ENCODE peak calls at places on chromosomes 3 and 15, in five cellular contexts. C, W, M, I and F are unnamed samples.

GRCh38 chr15:67521770-67522568 is 1.0 kb downstream of the C15orf61 start:
- DNase-seq in I (no peak), W (no peak), M (peak; percentile 40), C (no peak), F (no peak)

GRCh38 chr3:72738752-72739520 is 109.3 kb downstream of the SHQ1 start:
- DNase-seq in W (peak; percentile 6), M (peak; percentile 26), C (peak; percentile 85), I (peak; percentile 16), F (no peak)

GRCh38 chr3:16484216-16484615 is 29.3 kb downstream of the RFTN1 start:
- DNase-seq in I (no peak), W (peak; percentile 89), C (no peak), M (no peak), F (no peak)

GRCh38 chr3:67650084-67650483 is 4.3 kb downstream of the SUCLG2 start:
- DNase-seq in W (no peak), C (no peak), I (no peak), M (no peak), F (no peak)

GRCh38 chr15:80811781-80812180 is 32.6 kb downstream of the CEMIP start:
- DNase-seq in C (no peak), M (no peak), I (no peak), W (no peak), F (no peak)

GRCh38 chr3:172159962-172160538 is 120.7 kb downstream of the FNDC3B start:
- DNase-seq in I (peak; percentile 55), W (no peak), M (peak; percentile 78), C (no peak), F (no peak)

GRCh38 chr3:18797378-18797777 is 350.9 kb upstream of the KCNH8 start:
- DNase-seq in I (no peak), W (no peak), M (no peak), C (no peak), F (no peak)

GRCh38 chr3:13256845-13257244 is 163.3 kb downstream of the NUP210 start:
- DNase-seq in W (no peak), M (no peak), C (no peak), I (no peak), F (no peak)

GRCh38 chr3:58205981-58206380 is 4.8 kb downstream of the DNASE1L3 start:
- DNase-seq in W (no peak), C (no peak), M (no peak), I (no peak), F (no peak)

GRCh38 chr3:177345049-177345972 is 148.0 kb upstream of the TBL1XR1 start:
- DNase-seq in W (peak; percentile 90), I (peak; percentile 86), M (peak; percentile 93), C (peak; percentile 76), F (no peak)

GRCh38 chr3:48199117-48199516 is 10.9 kb upstream of the CDC25A start:
- DNase-seq in W (no peak), I (no peak), M (no peak), C (no peak), F (no peak)

GRCh38 chr3:153166206-153166605 is 4.2 kb downstream of the RAP2B start:
- DNase-seq in W (no peak), C (no peak), M (peak; percentile 62), I (no peak), F (no peak)

GRCh38 chr3:197613187-197613586 is 57.4 kb upstream of the BDH1 start:
- DNase-seq in W (no peak), I (no peak), M (no peak), C (no peak), F (no peak)

GRCh38 chr3:129034650-129035049 is 25.9 kb upstream of the GP9 start:
- DNase-seq in C (peak; percentile 30), I (no peak), M (no peak), W (no peak), F (no peak)

GRCh38 chr15:98333206-98333605 is 315.1 kb upstream of the IGF1R start:
- DNase-seq in M (no peak), W (no peak), I (no peak), C (no peak), F (no peak)

DNA sequence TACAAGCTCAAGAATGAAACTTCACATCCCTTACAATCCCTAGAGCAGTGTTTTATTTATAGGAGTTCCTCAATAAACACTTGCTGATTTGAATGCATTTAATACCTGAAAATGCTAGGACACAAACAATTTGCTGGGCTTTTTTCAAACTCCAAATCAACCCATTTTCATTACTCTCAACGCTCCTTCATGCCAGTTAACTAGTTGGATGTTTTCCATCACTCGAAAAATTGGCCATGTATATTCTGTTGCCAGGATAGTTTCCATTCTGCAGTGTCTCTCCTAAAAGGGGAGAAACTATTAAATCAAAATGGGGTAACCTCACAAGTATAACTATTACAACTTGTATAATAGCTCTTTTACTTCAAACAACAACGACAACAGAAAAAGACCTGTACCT is 1.2 kb downstream of the GBE1 start:
- DNase-seq in M (peak; percentile 25), I (no peak), C (no peak), W (no peak), F (no peak)
- H3K4me3 ChIP-seq in M (peak overlapping the region; percentile 75), I (peak overlapping the region; percentile 64), C (peak overlapping the region; percentile 64), W (peak overlapping the region; percentile 70), F (no peak overlapping the region)

GRCh38 chr3:65786891-65787290 is 251.8 kb downstream of the MAGI1 start:
- DNase-seq in M (no peak), C (no peak), W (no peak), I (no peak), F (no peak)

GRCh38 chr3:65785065-65785645 is 253.6 kb downstream of the MAGI1 start:
- DNase-seq in W (peak; percentile 45), M (peak; percentile 66), C (no peak), I (no peak), F (peak; percentile 20)

GRCh38 chr3:65783117-65783516 is 255.6 kb downstream of the MAGI1 start:
- DNase-seq in M (no peak), I (no peak), C (no peak), W (no peak), F (no peak)

GRCh38 chr3:65787827-65788226 is 250.9 kb downstream of the MAGI1 start:
- DNase-seq in W (no peak), M (no peak), I (no peak), C (no peak), F (no peak)

GRCh38 chr3:65787340-65787739 is 251.4 kb downstream of the MAGI1 start:
- DNase-seq in M (no peak), I (no peak), C (no peak), W (no peak), F (no peak)
- H3K4me3 ChIP-seq in M (no peak overlapping the region), I (no peak overlapping the region), C (no peak overlapping the region), W (no peak overlapping the region), F (no peak overlapping the region)

DNA sequence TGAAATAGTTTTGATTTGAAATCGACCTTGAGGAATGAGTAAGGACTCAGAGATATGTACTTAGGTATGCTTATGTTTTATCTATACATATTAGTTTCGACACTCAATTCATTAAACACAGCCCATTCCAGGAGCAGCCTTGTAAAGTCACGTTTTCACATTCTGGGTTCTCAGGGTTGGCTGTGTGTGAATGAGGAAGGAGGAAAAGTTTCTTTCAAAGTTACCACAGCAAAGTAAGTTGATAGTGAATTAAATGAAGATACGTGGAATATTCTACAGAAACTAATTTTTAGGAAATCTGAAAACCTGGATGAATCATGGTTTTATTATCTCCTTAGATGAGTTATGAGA is 133.5 kb downstream of the C3orf38 start:
- DNase-seq in W (no peak), C (no peak), M (no peak), I (no peak), F (no peak)
- H3K4me3 ChIP-seq in W (no peak overlapping the region), C (no peak overlapping the region), M (no peak overlapping the region), I (no peak overlapping the region), F (no peak overlapping the region)

GRCh38 chr3:105807701-105808100 is 61.1 kb downstream of the CBLB start:
- DNase-seq in W (no peak), I (no peak), M (no peak), C (no peak), F (no peak)

GRCh38 chr3:105807146-105807545 is 61.7 kb downstream of the CBLB start:
- DNase-seq in C (no peak), I (no peak), M (no peak), W (no peak), F (no peak)

GRCh38 chr3:105805402-105805801 is 63.4 kb downstream of the CBLB start:
- DNase-seq in W (no peak), M (no peak), I (no peak), C (no peak), F (no peak)

GRCh38 chr3:105809204-105809893 is 59.5 kb downstream of the CBLB start:
- DNase-seq in I (no peak), C (no peak), M (no peak), W (no peak), F (no peak)

DNA sequence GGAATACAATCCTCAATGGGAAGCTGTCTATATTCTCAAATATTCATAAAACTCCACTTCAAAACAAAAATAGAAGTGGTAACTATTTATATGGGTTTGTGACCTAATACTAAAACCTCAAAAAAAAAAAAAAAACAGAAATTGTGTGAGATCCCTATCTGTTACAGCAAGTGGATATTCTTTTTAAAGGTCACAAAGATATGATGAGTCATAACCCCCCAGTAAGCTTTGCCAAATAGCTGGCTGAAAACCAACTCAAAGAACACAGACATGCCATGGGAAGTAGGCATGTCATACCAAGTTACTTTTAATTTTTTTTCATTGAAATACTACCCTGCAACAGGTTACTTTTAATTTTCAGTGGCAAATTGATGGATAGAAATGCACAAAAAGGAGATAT is 62.5 kb downstream of the CBLB start:
- DNase-seq in C (no peak), W (peak; percentile 54), I (no peak), M (peak; percentile 78), F (no peak)
- H3K4me3 ChIP-seq in C (no peak overlapping the region), W (no peak overlapping the region), I (no peak overlapping the region), M (no peak overlapping the region), F (no peak overlapping the region)